ENCODE peak calls at places on chromosome 1, in five cellular contexts. X is vagina, A is Caco-2, N is germinal center, T is ovary. L is an unnamed sample.

GRCh38 chr1:158506369-158506987 is 34.5 kb downstream of the OR10R2 start:
- DNase-seq in N (peak; percentile 11), A (peak; percentile 41), T (no peak), X (no peak), L (no peak)

GRCh38 chr1:246488674-246489073 is 18.4 kb downstream of the SMYD3 start:
- DNase-seq in T (no peak), X (no peak), N (no peak), A (no peak), L (no peak)

GRCh38 chr1:224432672-224433040 is 1.9 kb downstream of the WDR26 start:
- DNase-seq in A (no peak), T (no peak), N (no peak), X (no peak), L (no peak)

GRCh38 chr1:177975588-177976495 is 6.0 kb upstream of the SEC16B start:
- DNase-seq in A (no peak), X (no peak), T (no peak), N (no peak), L (no peak)

GRCh38 chr1:20141001-20141400 is 1.9 kb downstream of the PLA2G2F start:
- DNase-seq in X (no peak), T (no peak), A (no peak), N (no peak), L (no peak)

GRCh38 chr1:183632964-183633363 is 2.6 kb downstream of the ARPC5 start:
- DNase-seq in A (no peak), T (no peak), X (no peak), N (no peak), L (no peak)

GRCh38 chr1:202011994-202012393 is 1.6 kb downstream of the ELF3 start:
- DNase-seq in T (no peak), N (no peak), X (no peak), A (no peak), L (no peak)

GRCh38 chr1:1754051-1754815 is 24.0 kb downstream of the NADK start:
- DNase-seq in A (no peak), T (no peak), N (no peak), X (no peak), L (no peak)

GRCh38 chr1:70719164-70719563 is 308.1 kb downstream of the CTH start:
- DNase-seq in A (no peak), X (no peak), N (no peak), T (no peak), L (no peak)

GRCh38 chr1:233512538-233512937 is 101.4 kb upstream of the KCNK1 start:
- DNase-seq in T (no peak), A (no peak), N (no peak), X (no peak), L (no peak)

GRCh38 chr1:175735144-175735543 is 8.3 kb downstream of the TNR start:
- DNase-seq in T (no peak), X (no peak), A (no peak), N (no peak), L (no peak)

GRCh38 chr1:60345621-60346020 is 272.1 kb upstream of the C1orf87 start:
- DNase-seq in T (no peak), X (no peak), A (no peak), N (no peak), L (no peak)

GRCh38 chr1:227942021-227942715 is 5.6 kb downstream of the WNT9A start:
- DNase-seq in N (no peak), A (peak; percentile 32), T (peak; percentile 22), X (no peak), L (no peak)

GRCh38 chr1:21510885-21511578 is 1.8 kb downstream of the ALPL start:
- DNase-seq in N (no peak), A (no peak), X (no peak), T (no peak), L (no peak)

GRCh38 chr1:15157524-15158399 is 4.2 kb downstream of the TMEM51 start:
- DNase-seq in N (no peak), T (no peak), A (no peak), X (no peak), L (no peak)

GRCh38 chr1:226675720-226676357 is 63.2 kb downstream of the ITPKB start:
- DNase-seq in T (no peak), X (no peak), A (no peak), N (peak; percentile 61), L (no peak)

GRCh38 chr1:227273557-227273956 is 44.7 kb downstream of the CDC42BPA start:
- DNase-seq in X (no peak), A (peak; percentile 71), N (no peak), T (no peak), L (no peak)

GRCh38 chr1:153438599-153438998 is 21.9 kb downstream of the S100A7 start:
- DNase-seq in X (peak; percentile 70), A (no peak), T (no peak), N (no peak), L (no peak)

GRCh38 chr1:41456847-41457540 is 27.5 kb downstream of the EDN2 start:
- DNase-seq in A (no peak), T (no peak), X (no peak), N (no peak), L (no peak)

GRCh38 chr1:208809876-208810275 is 565.7 kb upstream of the PLXNA2 start:
- DNase-seq in X (no peak), T (no peak), N (no peak), A (no peak), L (no peak)

GRCh38 chr1:245154429-245155185 is at the start of gene KIF26B:
- DNase-seq in A (peak; percentile 54), N (peak; percentile 30), X (no peak), T (peak; percentile 31), L (peak; percentile 49)

GRCh38 chr1:156910309-156910782 is 10.1 kb upstream of the LRRC71 start:
- DNase-seq in T (peak; percentile 46), A (peak; percentile 67), N (peak; percentile 73), X (no peak), L (peak; percentile 60)

GRCh38 chr1:236066828-236067386 is 2.0 kb upstream of the NID1 start:
- DNase-seq in T (peak; percentile 33), N (peak; percentile 72), A (no peak), X (no peak), L (peak; percentile 76)

GRCh38 chr1:147717051-147717705 is 43.2 kb downstream of the GJA5 start:
- DNase-seq in A (no peak), T (no peak), X (no peak), N (no peak), L (no peak)

GRCh38 chr1:12019858-12020509 is 686 bp downstream of the MIIP start:
- DNase-seq in T (no peak), N (no peak), A (no peak), X (peak; percentile 86), L (no peak)

GRCh38 chr1:107196973-107197562 is 56.2 kb downstream of the NTNG1 start:
- DNase-seq in T (no peak), X (no peak), N (peak; percentile 33), A (peak; percentile 9), L (no peak)

GRCh38 chr1:23196627-23197328 is 20.5 kb downstream of the HTR1D start:
- DNase-seq in N (no peak), X (no peak), A (peak; percentile 24), T (no peak), L (no peak)

GRCh38 chr1:115530407-115530806 is 111.4 kb upstream of the VANGL1 start:
- DNase-seq in N (no peak), T (no peak), A (no peak), X (no peak), L (no peak)

GRCh38 chr1:26915204-26915842 is 1.5 kb upstream of the NR0B2 start:
- DNase-seq in T (no peak), N (no peak), A (no peak), X (no peak), L (peak; percentile 67)

GRCh38 chr1:208520700-208521099 is 276.5 kb upstream of the PLXNA2 start:
- DNase-seq in X (peak; percentile 10), N (no peak), T (no peak), A (no peak), L (no peak)

GRCh38 chr1:8910914-8911313 is 32.4 kb upstream of the ENO1 start:
- DNase-seq in N (no peak), T (no peak), A (no peak), X (no peak), L (no peak)

GRCh38 chr1:81912383-81912782 is 111.6 kb downstream of the ADGRL2 start:
- DNase-seq in A (no peak), T (no peak), X (no peak), N (no peak), L (no peak)

GRCh38 chr1:198030682-198031081 is 113.5 kb downstream of the LHX9 start:
- DNase-seq in A (no peak), N (no peak), X (no peak), T (no peak), L (no peak)

GRCh38 chr1:91591175-91591968 is 90.7 kb downstream of the CDC7 start:
- DNase-seq in T (no peak), A (no peak), X (peak; percentile 62), N (no peak), L (no peak)

GRCh38 chr1:182608850-182609610 is 4.8 kb upstream of the RGS16 start:
- DNase-seq in N (no peak), X (no peak), A (no peak), T (no peak), L (no peak)

GRCh38 chr1:110982320-110982719 is 18.6 kb upstream of the LRIF1 start:
- DNase-seq in T (no peak), A (no peak), X (no peak), N (no peak), L (no peak)

GRCh38 chr1:42777860-42778259 is 6.9 kb upstream of the TMEM269 start:
- DNase-seq in A (peak; percentile 51), T (no peak), X (no peak), N (peak; percentile 43), L (no peak)